ENCODE peak calls at places on chromosomes 6 and 20, in six cellular contexts. D is mesenchymal stem cell, K is IMR-90, I is H1, L is H9, G is trophoblast cell. C is an unnamed sample.

GRCh38 chr6:121881974-121882667 is 446.7 kb downstream of the GJA1 start:
- DNase-seq in D (peak; percentile 82), K (peak; percentile 92), I (no peak), L (no peak), G (no peak), C (no peak)

GRCh38 chr6:76262240-76262639 is 189.8 kb upstream of the IMPG1 start:
- DNase-seq in D (no peak), K (no peak), I (no peak), L (no peak), G (no peak), C (no peak)

GRCh38 chr20:39259010-39259803 is 297.1 kb downstream of the DHX35 start:
- DNase-seq in D (peak; percentile 1), K (no peak), I (no peak), L (peak; percentile 9), G (no peak), C (no peak)

GRCh38 chr20:36307412-36308317 is 1.5 kb downstream of the DLGAP4 start:
- DNase-seq in D (no peak), K (no peak), I (peak; percentile 64), L (no peak), G (no peak), C (no peak)

GRCh38 chr20:15859061-15859460 is 714.2 kb downstream of the KIF16B start:
- DNase-seq in D (no peak), K (no peak), I (no peak), L (no peak), G (no peak), C (no peak)

GRCh38 chr6:2959909-2960719 is 11.3 kb downstream of the SERPINB6 start:
- DNase-seq in D (peak; percentile 81), K (peak; percentile 90), I (no peak), L (peak; percentile 64), G (peak; percentile 96), C (no peak)

GRCh38 chr6:139013185-139013800 is 15.3 kb upstream of the ABRACL start:
- DNase-seq in D (no peak), K (no peak), I (no peak), L (no peak), G (no peak), C (no peak)

GRCh38 chr6:28944412-28945006 is 20.7 kb upstream of the TRIM27 start:
- DNase-seq in D (peak; percentile 88), K (peak; percentile 81), I (peak; percentile 82), L (peak; percentile 70), G (peak; percentile 91), C (peak; percentile 86)

GRCh38 chr6:89242574-89243330 is 25.6 kb upstream of the GABRR1 start:
- DNase-seq in D (peak; percentile 64), K (peak; percentile 61), I (no peak), L (peak; percentile 46), G (peak; percentile 75), C (no peak)

GRCh38 chr6:36374194-36374593 is 13.3 kb downstream of the ETV7 start:
- DNase-seq in D (no peak), K (no peak), I (no peak), L (no peak), G (no peak), C (no peak)

GRCh38 chr20:13930246-13930645 is 60.2 kb downstream of the SEL1L2 start:
- DNase-seq in D (no peak), K (no peak), I (no peak), L (no peak), G (no peak), C (no peak)

GRCh38 chr20:50560867-50561266 is 50.7 kb downstream of the PTPN1 start:
- DNase-seq in D (no peak), K (no peak), I (peak; percentile 28), L (no peak), G (no peak), C (no peak)

GRCh38 chr6:15247750-15248450 is 2.0 kb downstream of the JARID2 start:
- DNase-seq in D (peak; percentile 62), K (peak; percentile 62), I (peak; percentile 65), L (peak; percentile 57), G (peak; percentile 77), C (no peak)

GRCh38 chr6:168188974-168189678 is 110.1 kb upstream of the FRMD1 start:
- DNase-seq in D (no peak), K (no peak), I (peak; percentile 27), L (peak; percentile 10), G (no peak), C (no peak)

GRCh38 chr6:23106951-23107350 is 537.6 kb downstream of the HDGFL1 start:
- DNase-seq in D (peak; percentile 79), K (peak; percentile 92), I (no peak), L (no peak), G (no peak), C (no peak)

GRCh38 chr20:43937586-43937985 is 22.9 kb downstream of the TOX2 start:
- DNase-seq in D (peak; percentile 45), K (no peak), I (no peak), L (no peak), G (no peak), C (no peak)

GRCh38 chr6:39347906-39348585 is 25.5 kb upstream of the KCNK16 start:
- DNase-seq in D (peak; percentile 71), K (peak; percentile 51), I (peak; percentile 97), L (peak; percentile 83), G (peak; percentile 81), C (peak; percentile 60)

GRCh38 chr6:72748759-72749158 is 126.9 kb downstream of the KCNQ5 start:
- DNase-seq in D (no peak), K (peak; percentile 84), I (no peak), L (no peak), G (no peak), C (no peak)

GRCh38 chr20:63522981-63523611 is 2.5 kb downstream of the PPDPF start:
- DNase-seq in D (no peak), K (no peak), I (no peak), L (no peak), G (no peak), C (no peak)

GRCh38 chr6:136471372-136471771 is 78.8 kb downstream of the MAP7 start:
- DNase-seq in D (no peak), K (peak; percentile 1), I (no peak), L (no peak), G (no peak), C (no peak)

GRCh38 chr6:81265106-81265505 is 487.4 kb downstream of the TENT5A start:
- DNase-seq in D (peak; percentile 59), K (peak; percentile 19), I (no peak), L (no peak), G (peak; percentile 55), C (no peak)

GRCh38 chr6:75643173-75643572 is 41.5 kb downstream of the SENP6 start:
- DNase-seq in D (no peak), K (peak; percentile 40), I (no peak), L (no peak), G (no peak), C (no peak)

GRCh38 chr20:33645421-33645820 is 16.7 kb upstream of the C20orf144 start:
- DNase-seq in D (no peak), K (no peak), I (no peak), L (no peak), G (no peak), C (no peak)

GRCh38 chr6:2938632-2939083 is 32.7 kb downstream of the SERPINB6 start:
- DNase-seq in D (no peak), K (no peak), I (peak; percentile 49), L (no peak), G (peak; percentile 96), C (no peak)

DNA sequence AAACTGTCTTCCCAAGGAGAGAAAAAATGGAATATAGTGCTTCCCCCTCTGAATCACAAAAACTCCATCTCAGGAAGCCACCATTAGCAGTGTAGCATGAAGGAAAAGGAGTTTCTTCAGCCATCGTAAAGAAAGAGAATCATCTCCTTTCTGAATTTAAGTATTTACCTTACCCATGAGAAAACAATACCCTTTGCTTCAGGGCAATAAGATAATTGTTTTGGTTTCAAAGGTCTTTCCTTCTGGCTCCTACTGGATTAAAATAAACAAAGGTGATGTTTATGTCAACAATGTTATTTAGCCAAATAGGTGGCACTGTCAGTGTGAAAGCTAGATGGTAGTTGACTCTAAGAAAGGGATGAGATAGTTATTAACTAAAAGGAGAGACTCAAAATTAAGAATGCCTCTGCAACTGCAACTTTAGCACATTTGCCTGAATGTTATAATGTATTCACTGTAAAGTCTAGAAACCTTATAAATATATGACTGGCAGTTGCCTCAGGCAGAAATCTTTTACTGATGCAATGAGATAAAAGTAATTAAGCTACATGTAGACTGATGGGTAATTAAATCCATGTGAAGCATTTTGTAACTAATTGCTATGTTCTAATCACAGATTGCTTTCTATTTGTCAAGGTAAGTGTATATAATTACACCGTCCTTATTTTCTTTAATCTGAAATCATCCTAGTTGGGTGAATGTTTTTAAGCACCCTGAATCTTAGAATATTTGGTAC is 399.0 kb downstream of the CDKAL1 start:
- DNase-seq in D (no peak), K (no peak), I (no peak), L (no peak), G (no peak), C (no peak)
- H2AK5ac ChIP-seq in D (no peak overlapping the region), K (no peak overlapping the region), I (no peak overlapping the region), L (no peak overlapping the region), G (no peak overlapping the region), C (no peak overlapping the region)

DNA sequence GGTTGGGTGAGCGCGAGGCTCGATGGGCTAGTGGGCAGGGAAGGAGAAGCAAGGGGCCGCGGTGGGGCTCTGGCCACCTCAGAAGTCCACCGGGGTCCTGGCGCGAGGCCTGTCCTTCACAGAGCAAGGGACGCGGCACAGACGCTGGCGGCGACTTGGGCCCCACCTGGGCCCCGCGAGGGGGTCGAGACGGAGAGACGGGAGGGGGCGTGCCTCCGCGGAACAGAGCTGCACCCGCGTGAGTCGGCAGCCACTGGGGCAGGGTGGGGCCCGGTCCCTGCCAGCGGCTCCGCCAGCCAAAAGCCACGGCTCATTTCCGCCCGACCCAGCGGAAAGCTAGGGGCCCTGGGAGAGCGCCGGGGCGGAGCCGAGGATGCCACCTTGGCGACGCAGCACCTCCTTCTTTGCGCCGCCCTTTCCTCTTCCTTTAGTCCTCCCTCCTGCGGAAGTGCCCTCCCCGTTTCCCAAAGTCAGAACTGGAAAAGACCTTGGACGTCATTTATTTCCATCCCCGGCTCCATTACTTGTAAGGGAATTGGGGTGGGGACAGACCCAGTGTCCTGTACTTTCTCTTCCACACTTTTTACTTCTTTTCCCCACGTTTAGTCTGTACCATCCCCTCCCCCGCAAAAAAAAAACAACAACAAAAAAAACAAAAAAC is at the start of gene CUL7:
- DNase-seq in D (peak; percentile 95), K (peak; percentile 93), I (peak; percentile 88), L (peak; percentile 91), G (peak; percentile 86), C (peak; percentile 72)
- H3K14ac ChIP-seq in D (peak within 1 kb of the TSS; percentile 7), K (peak within 1 kb of the TSS; percentile 98), I (no peak within 1 kb of the TSS), L (peak within 1 kb of the TSS; percentile 85), G (peak within 1 kb of the TSS; percentile 100), C (peak within 1 kb of the TSS; percentile 72)

GRCh38 chr6:33428219-33428890 is 8.5 kb downstream of the SYNGAP1 start:
- DNase-seq in D (peak; percentile 65), K (no peak), I (no peak), L (peak; percentile 40), G (peak; percentile 71), C (no peak)
- H2AK5ac ChIP-seq in D (no peak overlapping the region), K (peak overlapping the region; percentile 81), I (peak overlapping the region; percentile 1), L (no peak overlapping the region), G (no peak overlapping the region), C (no peak overlapping the region)

GRCh38 chr6:31170987-31171671 is 647 bp upstream of the POU5F1 start:
- DNase-seq in D (no peak), K (no peak), I (peak; percentile 64), L (peak; percentile 64), G (no peak), C (no peak)

GRCh38 chr6:31174378-31174777 is 3.9 kb upstream of the POU5F1 start:
- DNase-seq in D (no peak), K (no peak), I (no peak), L (no peak), G (no peak), C (no peak)

GRCh38 chr6:31173406-31173805 is 2.9 kb upstream of the POU5F1 start:
- DNase-seq in D (no peak), K (no peak), I (no peak), L (no peak), G (no peak), C (no peak)

GRCh38 chr6:31171931-31172882 is 1.7 kb upstream of the POU5F1 start:
- DNase-seq in D (no peak), K (no peak), I (peak; percentile 95), L (peak; percentile 95), G (no peak), C (no peak)

GRCh38 chr6:31172973-31173384 is 2.5 kb upstream of the POU5F1 start:
- DNase-seq in D (no peak), K (no peak), I (peak; percentile 87), L (peak; percentile 96), G (no peak), C (no peak)
- H3K14ac ChIP-seq in D (no peak overlapping the region), K (no peak overlapping the region), I (no peak overlapping the region), L (peak overlapping the region; percentile 53), G (no peak overlapping the region), C (no peak overlapping the region)

C was measured in neuronal stem cell.